ENCODE peak calls at places on chromosomes 5 and 9, in four cellular contexts. One of them, this sample, is unnamed.

GRCh38 chr5:132104561-132104960 is 31.0 kb downstream of the CSF2 start:
- DNase-seq in cardiac fibroblast: no peak
- DNase-seq in stomach: no peak
- DNase-seq in cardiac muscle cell: peak; percentile 33
- DNase-seq in this sample: no peak

GRCh38 chr9:114894801-114895433 is 35.5 kb downstream of the TNFSF8 start:
- DNase-seq in cardiac fibroblast: peak; percentile 95
- DNase-seq in stomach: no peak
- DNase-seq in cardiac muscle cell: peak; percentile 95
- DNase-seq in this sample: peak; percentile 78

GRCh38 chr5:43425965-43426364 is 13.8 kb upstream of the CCL28 start:
- DNase-seq in cardiac fibroblast: peak; percentile 61
- DNase-seq in stomach: peak; percentile 37
- DNase-seq in cardiac muscle cell: peak; percentile 58
- DNase-seq in this sample: peak; percentile 92

GRCh38 chr5:1763548-1763911 is 36.1 kb downstream of the MRPL36 start:
- DNase-seq in cardiac fibroblast: peak; percentile 80
- DNase-seq in stomach: no peak
- DNase-seq in cardiac muscle cell: peak; percentile 85
- DNase-seq in this sample: peak; percentile 2

GRCh38 chr9:114198249-114199040 is 43.1 kb downstream of the COL27A1 start:
- DNase-seq in cardiac fibroblast: no peak
- DNase-seq in stomach: no peak
- DNase-seq in cardiac muscle cell: no peak
- DNase-seq in this sample: no peak

GRCh38 chr5:71892641-71893340 is 173.7 kb downstream of the CARTPT start:
- DNase-seq in cardiac fibroblast: no peak
- DNase-seq in stomach: no peak
- DNase-seq in cardiac muscle cell: no peak
- DNase-seq in this sample: no peak

GRCh38 chr5:14062178-14062577 is 81.0 kb upstream of the TRIO start:
- DNase-seq in cardiac fibroblast: no peak
- DNase-seq in stomach: no peak
- DNase-seq in cardiac muscle cell: no peak
- DNase-seq in this sample: no peak

GRCh38 chr9:134372621-134373267 is 46.5 kb downstream of the RXRA start:
- DNase-seq in cardiac fibroblast: peak; percentile 27
- DNase-seq in stomach: no peak
- DNase-seq in cardiac muscle cell: no peak
- DNase-seq in this sample: no peak

GRCh38 chr5:81420039-81420667 is 26.2 kb upstream of the ACOT12 start:
- DNase-seq in cardiac fibroblast: peak; percentile 82
- DNase-seq in stomach: no peak
- DNase-seq in cardiac muscle cell: peak; percentile 88
- DNase-seq in this sample: peak; percentile 50

GRCh38 chr5:118253401-118254061 is 734.8 kb downstream of the DTWD2 start:
- DNase-seq in cardiac fibroblast: peak; percentile 0
- DNase-seq in stomach: no peak
- DNase-seq in cardiac muscle cell: no peak
- DNase-seq in this sample: no peak

GRCh38 chr5:82614706-82615105 is 336.6 kb upstream of the RPS23 start:
- DNase-seq in cardiac fibroblast: no peak
- DNase-seq in stomach: no peak
- DNase-seq in cardiac muscle cell: no peak
- DNase-seq in this sample: no peak

GRCh38 chr5:167623354-167623753 is 668.1 kb upstream of the WWC1 start:
- DNase-seq in cardiac fibroblast: no peak
- DNase-seq in stomach: no peak
- DNase-seq in cardiac muscle cell: no peak
- DNase-seq in this sample: no peak

GRCh38 chr9:110148384-110148783 is 59.6 kb downstream of the C9orf152 start:
- DNase-seq in cardiac fibroblast: no peak
- DNase-seq in stomach: no peak
- DNase-seq in cardiac muscle cell: no peak
- DNase-seq in this sample: no peak

GRCh38 chr9:130499804-130500263 is 55.1 kb downstream of the ASS1 start:
- DNase-seq in cardiac fibroblast: no peak
- DNase-seq in stomach: peak; percentile 51
- DNase-seq in cardiac muscle cell: no peak
- DNase-seq in this sample: no peak

GRCh38 chr5:39080597-39081204 is 6.5 kb upstream of the RICTOR start:
- DNase-seq in cardiac fibroblast: peak; percentile 86
- DNase-seq in stomach: peak; percentile 50
- DNase-seq in cardiac muscle cell: peak; percentile 87
- DNase-seq in this sample: peak; percentile 39

GRCh38 chr5:141508440-141508807 is 19.5 kb downstream of the PCDHGC5 start:
- DNase-seq in cardiac fibroblast: peak; percentile 40
- DNase-seq in stomach: no peak
- DNase-seq in cardiac muscle cell: no peak
- DNase-seq in this sample: no peak

GRCh38 chr5:9483251-9483650 is 62.6 kb downstream of the SEMA5A start:
- DNase-seq in cardiac fibroblast: peak; percentile 16
- DNase-seq in stomach: no peak
- DNase-seq in cardiac muscle cell: no peak
- DNase-seq in this sample: no peak

GRCh38 chr5:142317673-142318261 is 7.1 kb downstream of the SPRY4 start:
- DNase-seq in cardiac fibroblast: no peak
- DNase-seq in stomach: no peak
- DNase-seq in cardiac muscle cell: no peak
- DNase-seq in this sample: no peak

GRCh38 chr5:125093776-125094175 is 347.3 kb upstream of the ZNF608 start:
- DNase-seq in cardiac fibroblast: peak; percentile 77
- DNase-seq in stomach: no peak
- DNase-seq in cardiac muscle cell: peak; percentile 71
- DNase-seq in this sample: peak; percentile 62

GRCh38 chr9:71758277-71758676 is 10.0 kb downstream of the CEMIP2 start:
- DNase-seq in cardiac fibroblast: no peak
- DNase-seq in stomach: no peak
- DNase-seq in cardiac muscle cell: no peak
- DNase-seq in this sample: no peak

GRCh38 chr5:124176692-124177091 is 569.7 kb downstream of the ZNF608 start:
- DNase-seq in cardiac fibroblast: peak; percentile 69
- DNase-seq in stomach: no peak
- DNase-seq in cardiac muscle cell: peak; percentile 38
- DNase-seq in this sample: no peak

GRCh38 chr9:84258371-84258770 is 82.2 kb downstream of the SLC28A3 start:
- DNase-seq in cardiac fibroblast: no peak
- DNase-seq in stomach: no peak
- DNase-seq in cardiac muscle cell: no peak
- DNase-seq in this sample: no peak

GRCh38 chr5:123530728-123531127 is 18.8 kb downstream of the CSNK1G3 start:
- DNase-seq in cardiac fibroblast: no peak
- DNase-seq in stomach: no peak
- DNase-seq in cardiac muscle cell: no peak
- DNase-seq in this sample: no peak

GRCh38 chr5:149680810-149681221 is 49.3 kb upstream of the PPARGC1B start:
- DNase-seq in cardiac fibroblast: no peak
- DNase-seq in stomach: no peak
- DNase-seq in cardiac muscle cell: no peak
- DNase-seq in this sample: no peak
- H3K4me3 ChIP-seq in cardiac fibroblast: no peak overlapping the region
- H3K4me3 ChIP-seq in stomach: no peak overlapping the region
- H3K4me3 ChIP-seq in cardiac muscle cell: no peak overlapping the region
- H3K4me3 ChIP-seq in this sample: no peak overlapping the region

GRCh38 chr9:33817327-33818166 is 587 bp downstream of the UBE2R2 start:
- DNase-seq in cardiac fibroblast: peak; percentile 73
- DNase-seq in stomach: peak; percentile 49
- DNase-seq in cardiac muscle cell: peak; percentile 80
- DNase-seq in this sample: no peak

GRCh38 chr9:33814816-33815215 is 2.1 kb upstream of the UBE2R2 start:
- DNase-seq in cardiac fibroblast: no peak
- DNase-seq in stomach: no peak
- DNase-seq in cardiac muscle cell: no peak
- DNase-seq in this sample: no peak

GRCh38 chr9:33816327-33817252 is at the start of gene UBE2R2:
- DNase-seq in cardiac fibroblast: peak; percentile 96
- DNase-seq in stomach: peak; percentile 92
- DNase-seq in cardiac muscle cell: peak; percentile 95
- DNase-seq in this sample: peak; percentile 59

GRCh38 chr9:33813712-33814641 is 3.0 kb upstream of the UBE2R2 start:
- DNase-seq in cardiac fibroblast: peak; percentile 68
- DNase-seq in stomach: no peak
- DNase-seq in cardiac muscle cell: peak; percentile 59
- DNase-seq in this sample: peak; percentile 81

GRCh38 chr9:33815781-33816180 is 1.2 kb upstream of the UBE2R2 start:
- DNase-seq in cardiac fibroblast: no peak
- DNase-seq in stomach: no peak
- DNase-seq in cardiac muscle cell: no peak
- DNase-seq in this sample: no peak
- H3K4me3 ChIP-seq in cardiac fibroblast: no peak overlapping the region
- H3K4me3 ChIP-seq in stomach: no peak overlapping the region
- H3K4me3 ChIP-seq in cardiac muscle cell: no peak overlapping the region
- H3K4me3 ChIP-seq in this sample: no peak overlapping the region

GRCh38 chr9:136799079-136799853 is 3.1 kb downstream of the CCDC183 start:
- DNase-seq in cardiac fibroblast: no peak
- DNase-seq in stomach: peak; percentile 89
- DNase-seq in cardiac muscle cell: peak; percentile 13
- DNase-seq in this sample: no peak
- H3K4me3 ChIP-seq in cardiac fibroblast: no peak overlapping the region
- H3K4me3 ChIP-seq in stomach: peak overlapping the region; percentile 41
- H3K4me3 ChIP-seq in cardiac muscle cell: peak overlapping the region; percentile 68
- H3K4me3 ChIP-seq in this sample: peak overlapping the region; percentile 42

GRCh38 chr9:127756233-127756632 is 21.1 kb upstream of the TOR2A start:
- DNase-seq in cardiac fibroblast: no peak
- DNase-seq in stomach: no peak
- DNase-seq in cardiac muscle cell: no peak
- DNase-seq in this sample: no peak

GRCh38 chr9:127754099-127754760 is 19.1 kb upstream of the TOR2A start:
- DNase-seq in cardiac fibroblast: no peak
- DNase-seq in stomach: no peak
- DNase-seq in cardiac muscle cell: no peak
- DNase-seq in this sample: no peak

GRCh38 chr9:127754761-127755557 is 19.9 kb upstream of the TOR2A start:
- DNase-seq in cardiac fibroblast: no peak
- DNase-seq in stomach: no peak
- DNase-seq in cardiac muscle cell: no peak
- DNase-seq in this sample: no peak

GRCh38 chr9:127753556-127753955 is 18.5 kb upstream of the TOR2A start:
- DNase-seq in cardiac fibroblast: no peak
- DNase-seq in stomach: no peak
- DNase-seq in cardiac muscle cell: no peak
- DNase-seq in this sample: no peak

GRCh38 chr9:127755558-127756060 is 20.5 kb upstream of the TOR2A start:
- DNase-seq in cardiac fibroblast: no peak
- DNase-seq in stomach: no peak
- DNase-seq in cardiac muscle cell: no peak
- DNase-seq in this sample: no peak
- H3K4me3 ChIP-seq in cardiac fibroblast: no peak overlapping the region
- H3K4me3 ChIP-seq in stomach: no peak overlapping the region
- H3K4me3 ChIP-seq in cardiac muscle cell: peak overlapping the region; percentile 18
- H3K4me3 ChIP-seq in this sample: no peak overlapping the region

DNA sequence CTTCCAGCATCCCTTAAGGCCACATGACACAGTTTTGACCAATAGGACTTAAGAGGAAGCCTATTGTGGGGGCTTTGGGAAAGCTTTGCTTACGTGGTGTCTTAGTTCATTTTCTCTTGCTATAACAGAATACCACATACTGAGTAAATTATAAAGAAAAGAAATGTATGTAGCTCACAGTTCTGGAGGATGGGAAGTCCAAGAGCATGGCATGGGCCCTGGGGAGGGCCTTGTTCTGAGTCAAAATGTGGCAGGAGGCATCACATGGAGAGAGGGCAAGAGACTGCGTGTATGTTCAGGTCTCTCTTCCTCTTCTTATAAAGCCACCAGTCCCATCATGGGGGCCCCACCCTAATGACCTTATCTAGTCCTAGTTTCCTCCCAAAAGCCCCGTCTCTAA is 68.6 kb upstream of the CPEB4 start:
- DNase-seq in cardiac fibroblast: no peak
- DNase-seq in stomach: no peak
- DNase-seq in cardiac muscle cell: no peak
- DNase-seq in this sample: no peak
- H3K4me3 ChIP-seq in cardiac fibroblast: no peak overlapping the region
- H3K4me3 ChIP-seq in stomach: no peak overlapping the region
- H3K4me3 ChIP-seq in cardiac muscle cell: no peak overlapping the region
- H3K4me3 ChIP-seq in this sample: no peak overlapping the region